ENCODE peak calls at places on chromosome 18, in four cellular contexts. One of them, this sample, is unnamed. For H3K9me3, the result is how much of the 10 kb centered on the place peaks cover.

GRCh38 chr18:79956276-79956675 is 4.8 kb upstream of the SLC66A2 start:
- DNase-seq in HepG2: no peak
- DNase-seq in AG04450: no peak
- DNase-seq in psoas muscle: no peak
- DNase-seq in this sample: no peak

GRCh38 chr18:26992920-26993319 is 127.4 kb upstream of the AQP4 start:
- DNase-seq in HepG2: no peak
- DNase-seq in psoas muscle: no peak
- DNase-seq in AG04450: no peak
- DNase-seq in this sample: no peak

GRCh38 chr18:56926740-56927139 is 220.1 kb upstream of the BOD1L2 start:
- DNase-seq in AG04450: no peak
- DNase-seq in HepG2: no peak
- DNase-seq in psoas muscle: no peak
- DNase-seq in this sample: no peak

GRCh38 chr18:77106331-77106730 is 26.3 kb downstream of the MBP start:
- DNase-seq in HepG2: no peak
- DNase-seq in psoas muscle: no peak
- DNase-seq in AG04450: no peak
- DNase-seq in this sample: no peak

GRCh38 chr18:79616651-79617518 is 62.7 kb upstream of the CTDP1 start:
- DNase-seq in AG04450: no peak
- DNase-seq in HepG2: no peak
- DNase-seq in psoas muscle: no peak
- DNase-seq in this sample: no peak

GRCh38 chr18:76548541-76548940 is 53.5 kb upstream of the ZNF516 start:
- DNase-seq in AG04450: no peak
- DNase-seq in HepG2: no peak
- DNase-seq in psoas muscle: no peak
- DNase-seq in this sample: no peak

GRCh38 chr18:5970032-5970431 is 74.7 kb upstream of the TMEM200C start:
- DNase-seq in HepG2: peak
- DNase-seq in AG04450: no peak
- DNase-seq in psoas muscle: no peak
- DNase-seq in this sample: no peak

GRCh38 chr18:55588001-55588875 is at the start of gene TCF4:
- DNase-seq in AG04450: no peak
- DNase-seq in psoas muscle: peak
- DNase-seq in HepG2: no peak
- DNase-seq in this sample: peak

GRCh38 chr18:28651298-28651697 is 474.4 kb upstream of the CDH2 start:
- DNase-seq in AG04450: no peak
- DNase-seq in HepG2: no peak
- DNase-seq in psoas muscle: no peak
- DNase-seq in this sample: no peak

GRCh38 chr18:48683197-48683596 is 144.4 kb downstream of the CTIF start:
- DNase-seq in AG04450: no peak
- DNase-seq in HepG2: no peak
- DNase-seq in psoas muscle: no peak
- DNase-seq in this sample: no peak

GRCh38 chr18:53458944-53459580 is 765.4 kb downstream of the MBD2 start:
- DNase-seq in AG04450: no peak
- DNase-seq in psoas muscle: no peak
- DNase-seq in HepG2: no peak
- DNase-seq in this sample: peak

GRCh38 chr18:45688113-45688512 is 35.9 kb upstream of the SLC14A1 start:
- DNase-seq in AG04450: no peak
- DNase-seq in HepG2: no peak
- DNase-seq in psoas muscle: no peak
- DNase-seq in this sample: no peak

GRCh38 chr18:67938691-67939090 is 422.2 kb upstream of the DSEL start:
- DNase-seq in psoas muscle: no peak
- DNase-seq in AG04450: peak
- DNase-seq in HepG2: no peak
- DNase-seq in this sample: no peak

GRCh38 chr18:76208632-76209308 is 286.3 kb downstream of the ZNF516 start:
- DNase-seq in psoas muscle: no peak
- DNase-seq in AG04450: no peak
- DNase-seq in HepG2: no peak
- DNase-seq in this sample: no peak

GRCh38 chr18:36179562-36180334 is 7.5 kb upstream of the MOCOS start:
- DNase-seq in HepG2: no peak
- DNase-seq in AG04450: peak
- DNase-seq in psoas muscle: peak
- DNase-seq in this sample: peak

GRCh38 chr18:39841133-39842041 is 2113.6 kb upstream of the PIK3C3 start:
- DNase-seq in HepG2: peak
- DNase-seq in psoas muscle: peak
- DNase-seq in AG04450: peak
- DNase-seq in this sample: peak

GRCh38 chr18:77132369-77133050 is at the start of gene MBP:
- DNase-seq in AG04450: no peak
- DNase-seq in psoas muscle: peak
- DNase-seq in HepG2: no peak
- DNase-seq in this sample: peak

GRCh38 chr18:3256693-3257626 is 5.0 kb upstream of the MYL12B start:
- DNase-seq in HepG2: peak
- DNase-seq in AG04450: no peak
- DNase-seq in psoas muscle: no peak
- DNase-seq in this sample: no peak

GRCh38 chr18:61929881-61930640 is 37.3 kb upstream of the RNF152 start:
- DNase-seq in AG04450: no peak
- DNase-seq in HepG2: no peak
- DNase-seq in psoas muscle: no peak
- DNase-seq in this sample: no peak

DNA sequence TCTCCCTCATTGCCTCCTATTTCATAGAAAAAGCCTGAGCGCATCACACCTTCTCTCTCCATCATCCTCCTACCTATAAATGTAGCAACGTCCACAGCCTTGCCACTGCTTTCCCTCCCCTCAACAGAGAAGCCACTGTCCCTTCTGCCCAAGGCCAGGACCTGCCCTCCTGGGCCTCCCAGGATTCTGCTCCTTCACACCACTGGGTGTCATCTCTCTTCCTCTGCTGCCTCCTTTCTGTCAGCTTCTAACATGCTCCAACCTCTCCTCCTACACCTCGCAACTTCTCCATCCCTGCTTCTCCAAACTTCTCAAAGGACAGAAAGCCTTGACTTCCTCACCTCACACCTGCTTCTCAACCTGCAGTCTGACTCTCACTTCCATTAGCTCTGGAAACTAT is 21.2 kb upstream of the ME2 start:
- DNase-seq in AG04450: no peak
- DNase-seq in psoas muscle: no peak
- DNase-seq in HepG2: no peak
- DNase-seq in this sample: no peak
- TF ChIP-seq CTCF in AG04450: no peak
- TF ChIP-seq CTCF in psoas muscle: no peak
- TF ChIP-seq CTCF in HepG2: peak
- TF ChIP-seq CTCF in this sample: no peak

GRCh38 chr18:23203891-23204432 is 68.7 kb downstream of the CABLES1 start:
- DNase-seq in psoas muscle: no peak
- DNase-seq in HepG2: no peak
- DNase-seq in AG04450: no peak
- DNase-seq in this sample: no peak
- H3K9me3 ChIP-seq in psoas muscle: under half
- H3K9me3 ChIP-seq in HepG2: under half
- H3K9me3 ChIP-seq in AG04450: under half
- H3K9me3 ChIP-seq in this sample: under half

GRCh38 chr18:7579923-7580542 is 12.9 kb downstream of the PTPRM start:
- DNase-seq in HepG2: no peak
- DNase-seq in psoas muscle: no peak
- DNase-seq in AG04450: no peak
- DNase-seq in this sample: no peak

GRCh38 chr18:7575465-7576026 is 8.4 kb downstream of the PTPRM start:
- DNase-seq in HepG2: no peak
- DNase-seq in psoas muscle: no peak
- DNase-seq in AG04450: no peak
- DNase-seq in this sample: no peak

GRCh38 chr18:7579176-7579922 is 12.2 kb downstream of the PTPRM start:
- DNase-seq in HepG2: no peak
- DNase-seq in psoas muscle: no peak
- DNase-seq in AG04450: no peak
- DNase-seq in this sample: no peak

GRCh38 chr18:7577706-7578105 is 10.6 kb downstream of the PTPRM start:
- DNase-seq in AG04450: no peak
- DNase-seq in HepG2: peak
- DNase-seq in psoas muscle: no peak
- DNase-seq in this sample: no peak

GRCh38 chr18:7576685-7577084 is 9.6 kb downstream of the PTPRM start:
- DNase-seq in HepG2: no peak
- DNase-seq in AG04450: no peak
- DNase-seq in psoas muscle: no peak
- DNase-seq in this sample: no peak
- H3K4me3 ChIP-seq in HepG2: no peak
- H3K4me3 ChIP-seq in AG04450: no peak
- H3K4me3 ChIP-seq in psoas muscle: no peak
- H3K4me3 ChIP-seq in this sample: no peak

GRCh38 chr18:4603955-4604354 is 148.8 kb upstream of the DLGAP1 start:
- DNase-seq in HepG2: no peak
- DNase-seq in psoas muscle: no peak
- DNase-seq in AG04450: no peak
- DNase-seq in this sample: no peak
- TF ChIP-seq CTCF in HepG2: no peak
- TF ChIP-seq CTCF in psoas muscle: no peak
- TF ChIP-seq CTCF in AG04450: no peak
- TF ChIP-seq CTCF in this sample: no peak

DNA sequence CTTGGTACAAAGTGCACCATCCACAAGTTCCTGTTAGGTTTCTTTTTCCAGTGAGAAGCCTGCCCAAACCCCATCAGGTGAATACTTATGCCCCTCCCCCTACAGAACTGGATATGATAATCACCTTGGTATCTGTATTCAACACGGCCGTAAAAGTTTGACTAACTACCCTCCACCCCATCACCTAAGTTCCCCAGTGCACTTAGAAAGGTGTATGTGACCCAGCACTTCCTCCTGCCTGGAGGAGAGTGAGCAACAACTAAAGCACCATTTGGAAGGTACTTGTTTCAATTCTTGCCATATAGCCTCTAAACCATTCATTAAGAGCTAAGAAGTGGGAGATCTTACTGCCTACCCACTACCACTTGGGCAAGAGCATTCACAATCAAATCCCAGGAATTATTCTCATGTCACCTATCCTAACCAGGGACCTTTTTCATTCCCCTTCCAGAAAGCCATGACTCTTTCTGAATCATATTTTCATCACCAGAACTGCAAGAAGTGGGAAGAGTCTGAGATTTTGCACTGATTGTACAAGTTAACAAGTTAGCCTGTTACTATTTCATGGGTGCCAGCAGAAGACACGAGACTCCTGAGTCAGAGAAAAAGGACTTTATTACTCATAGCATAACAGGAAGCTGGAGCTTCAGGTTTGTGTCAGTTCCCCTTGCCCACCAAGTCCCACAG is 53.5 kb upstream of the NDUFV2 start:
- DNase-seq in AG04450: no peak
- DNase-seq in psoas muscle: no peak
- DNase-seq in HepG2: no peak
- DNase-seq in this sample: no peak
- H3K9me3 ChIP-seq in AG04450: under half
- H3K9me3 ChIP-seq in psoas muscle: under half
- H3K9me3 ChIP-seq in HepG2: under half
- H3K9me3 ChIP-seq in this sample: under half

This sample was measured in heart right ventricle.